ENCODE peak calls at places on chromosomes 2 and 18, in nine cellular contexts. C is NCI-H2081 treated with DMSO at 0.1 percent for 48 hours; T is right cardiac atrium; Z is CD8-positive, alpha-beta memory T cell; M is occipital lobe; X is stimulated activated CD4-positive, alpha-beta T cell treated with anti-CD3 and anti-CD28 coated beads, Interleukin-1b, Interleukin-23, amount 100 ng/mL, for 24 hours; N is B cell; O is nephron progenitor cell; D is cardiac muscle cell. U is an unnamed sample.
A peak's percentile ranks its signal among the peaks of the same experiment; 100 is the strongest.

GRCh38 chr2:200472853-200473464 is 36.9 kb downstream of the KCTD18 start:
- DNase-seq in T (no peak), X (no peak), D (no peak), C (no peak), Z (no peak), M (no peak), O (no peak), N (no peak), U (no peak)

GRCh38 chr2:54079331-54079730 is 36.1 kb upstream of the ACYP2 start:
- DNase-seq in D (no peak), X (no peak), T (no peak), O (no peak), M (no peak), N (no peak), Z (no peak), C (no peak), U (no peak)

GRCh38 chr2:58449286-58450010 is 208.3 kb upstream of the FANCL start:
- DNase-seq in T (no peak), N (no peak), D (no peak), C (peak; percentile 63), O (no peak), M (no peak), Z (no peak), X (no peak), U (no peak)

GRCh38 chr18:55464581-55464980 is 123.4 kb downstream of the TCF4 start:
- DNase-seq in Z (no peak), O (no peak), T (no peak), N (no peak), X (no peak), C (no peak), M (no peak), D (peak; percentile 30), U (no peak)

GRCh38 chr2:225740086-225740485 is 340.6 kb downstream of the NYAP2 start:
- DNase-seq in T (no peak), C (no peak), N (no peak), Z (no peak), D (no peak), M (no peak), X (no peak), O (no peak), U (no peak)

GRCh38 chr18:44912740-44913478 is 232.2 kb downstream of the SETBP1 start:
- DNase-seq in D (no peak), Z (no peak), X (no peak), T (no peak), O (no peak), M (no peak), N (no peak), C (no peak), U (no peak)

GRCh38 chr2:28616618-28617017 is 120.8 kb downstream of the PLB1 start:
- DNase-seq in O (no peak), X (no peak), Z (no peak), M (no peak), N (no peak), T (no peak), D (peak; percentile 36), C (no peak), U (no peak)

GRCh38 chr2:165238295-165238694 is 919 bp upstream of the SCN2A start:
- DNase-seq in M (no peak), Z (no peak), O (peak; percentile 48), N (no peak), C (no peak), X (no peak), T (no peak), D (peak; percentile 23), U (no peak)

GRCh38 chr2:227864161-227864756 is 7.2 kb upstream of the DAW1 start:
- DNase-seq in Z (no peak), T (no peak), O (no peak), M (no peak), N (no peak), D (peak; percentile 92), C (no peak), X (no peak), U (no peak)

GRCh38 chr18:68847219-68847860 is 49.5 kb downstream of the CCDC102B start:
- DNase-seq in N (no peak), M (no peak), D (peak; percentile 51), O (no peak), T (no peak), C (peak; percentile 21), Z (no peak), X (no peak), U (no peak)

GRCh38 chr18:63689064-63689463 is 13.7 kb upstream of the SERPINB11 start:
- DNase-seq in T (no peak), Z (no peak), C (no peak), D (no peak), M (no peak), X (no peak), O (no peak), N (no peak), U (no peak)

GRCh38 chr2:141820893-141821292 is 309.9 kb downstream of the LRP1B start:
- DNase-seq in M (no peak), X (no peak), D (no peak), C (no peak), O (no peak), N (no peak), T (no peak), Z (no peak), U (no peak)

GRCh38 chr2:175838979-175839378 is 163.1 kb downstream of the LNPK start:
- DNase-seq in M (no peak), O (no peak), X (no peak), N (no peak), D (no peak), Z (no peak), C (no peak), T (no peak), U (no peak)

GRCh38 chr2:84741182-84741822 is 139.6 kb downstream of the TRABD2A start:
- DNase-seq in C (no peak), D (peak; percentile 38), M (no peak), X (peak; percentile 8), N (no peak), Z (peak; percentile 71), T (peak; percentile 36), O (no peak), U (no peak)

GRCh38 chr2:241067501-241068135 is 34.5 kb downstream of the MTERF4 start:
- DNase-seq in M (no peak), T (no peak), D (no peak), X (no peak), C (no peak), N (peak; percentile 33), Z (no peak), O (no peak), U (no peak)

GRCh38 chr2:218694405-218695145 is 16.1 kb upstream of the TTLL4 start:
- DNase-seq in N (no peak), T (no peak), Z (no peak), X (no peak), M (no peak), C (no peak), O (peak; percentile 57), D (peak; percentile 11), U (no peak)

GRCh38 chr18:48674198-48674721 is 135.4 kb downstream of the CTIF start:
- DNase-seq in N (no peak), C (no peak), D (peak; percentile 62), X (no peak), M (no peak), T (peak; percentile 75), Z (no peak), O (no peak), U (no peak)

GRCh38 chr18:25979358-25979727 is 111.1 kb downstream of the SS18 start:
- DNase-seq in X (no peak), C (no peak), T (no peak), Z (no peak), N (no peak), M (no peak), O (no peak), D (no peak), U (no peak)

GRCh38 chr2:204950695-204951094 is 405.4 kb downstream of the PARD3B start:
- DNase-seq in C (no peak), O (no peak), M (no peak), T (no peak), N (no peak), X (no peak), D (no peak), Z (no peak), U (no peak)

GRCh38 chr2:38070438-38070837 is 5.5 kb downstream of the CYP1B1 start:
- DNase-seq in N (no peak), T (no peak), M (no peak), O (no peak), Z (no peak), C (no peak), X (no peak), D (no peak), U (no peak)

GRCh38 chr2:48719480-48720177 is 35.9 kb downstream of the LHCGR start:
- DNase-seq in X (no peak), Z (no peak), T (no peak), D (no peak), C (no peak), N (no peak), O (no peak), M (no peak), U (no peak)

GRCh38 chr2:154713605-154714004 is 15.1 kb downstream of the KCNJ3 start:
- DNase-seq in X (no peak), D (no peak), N (no peak), M (no peak), C (no peak), Z (no peak), O (no peak), T (no peak), U (no peak)

GRCh38 chr18:77448046-77448445 is 198.4 kb downstream of the GALR1 start:
- DNase-seq in N (no peak), Z (no peak), T (no peak), X (no peak), D (peak; percentile 8), M (no peak), O (no peak), C (no peak), U (no peak)

GRCh38 chr2:159090514-159091201 is 122.2 kb downstream of the TANC1 start:
- DNase-seq in X (no peak), Z (no peak), N (no peak), M (no peak), T (peak; percentile 67), C (no peak), D (peak; percentile 54), O (no peak), U (no peak)

GRCh38 chr2:113078350-113078839 is 10.6 kb downstream of the IL1F10 start:
- DNase-seq in D (no peak), M (no peak), X (no peak), O (no peak), Z (no peak), N (no peak), T (no peak), C (no peak), U (no peak)

GRCh38 chr18:37124511-37124910 is 295.6 kb downstream of the KIAA1328 start:
- DNase-seq in N (no peak), M (no peak), X (no peak), D (no peak), O (no peak), T (no peak), Z (no peak), C (no peak), U (no peak)

GRCh38 chr2:263774-264492 is at the start of gene SH3YL1:
- DNase-seq in C (no peak), Z (peak; percentile 83), O (no peak), X (peak; percentile 24), N (no peak), D (peak; percentile 47), T (peak; percentile 65), M (no peak), U (peak; percentile 71)

GRCh38 chr2:67927489-67927888 is 135.3 kb downstream of the C1D start:
- DNase-seq in X (no peak), D (no peak), N (no peak), M (no peak), Z (no peak), C (no peak), O (no peak), T (no peak), U (no peak)

GRCh38 chr2:176702169-176702568 is 432.9 kb downstream of the MTX2 start:
- DNase-seq in C (no peak), X (no peak), Z (no peak), T (peak; percentile 60), O (no peak), N (no peak), D (no peak), M (no peak), U (no peak)